ENCODE peak calls at places on chromosome 11, in nine cellular contexts. O is osteocyte; V is stimulated activated CD8-positive, alpha-beta memory T cell treated with anti-CD3 and anti-CD28 coated beads, Interleukin-15, amount 100 ng/mL, for 24 hours; W is CD4-positive, CD25-positive, alpha-beta regulatory T cell; G is COR-L47; F is activated CD4-positive, alpha-beta T cell treated with anti-CD3 and anti-CD28 coated beads for 24 hours; I is HCEC 1CT; N is CD14-positive monocyte; X is coronary artery. H is an unnamed sample.

GRCh38 chr11:3877252-3878035 is 22.0 kb downstream of the STIM1 start:
- DNase-seq in X (no peak), N (no peak), W (no peak), O (no peak), F (no peak), G (no peak), I (no peak), V (no peak), H (no peak)

GRCh38 chr11:15865212-15865987 is 490.9 kb downstream of the SOX6 start:
- DNase-seq in F (no peak), G (no peak), I (no peak), W (no peak), X (peak), N (no peak), O (no peak), V (no peak), H (no peak)

GRCh38 chr11:30561691-30562412 is 24.3 kb downstream of the MPPED2 start:
- DNase-seq in X (no peak), N (no peak), G (no peak), I (no peak), O (no peak), F (no peak), V (no peak), W (no peak), H (no peak)

GRCh38 chr11:2267306-2267861 is 3.0 kb downstream of the ASCL2 start:
- DNase-seq in I (no peak), V (no peak), O (no peak), X (peak), F (no peak), N (no peak), W (no peak), G (no peak), H (peak)

GRCh38 chr11:86497310-86497709 is 122.6 kb downstream of the CCDC81 start:
- DNase-seq in X (no peak), F (no peak), W (no peak), G (no peak), O (no peak), V (no peak), N (no peak), I (no peak), H (no peak)

GRCh38 chr11:102268083-102268984 is 49.0 kb upstream of the BIRC3 start:
- DNase-seq in V (peak), W (peak), O (no peak), G (peak), I (peak), X (peak), N (peak), F (peak), H (peak)

GRCh38 chr11:119791047-119791446 is 62.0 kb upstream of the NECTIN1 start:
- DNase-seq in I (no peak), W (no peak), V (no peak), G (no peak), X (no peak), O (no peak), N (no peak), F (no peak), H (no peak)

GRCh38 chr11:97751405-97751804 is 1269.3 kb upstream of the CNTN5 start:
- DNase-seq in I (no peak), W (no peak), N (no peak), X (no peak), F (no peak), V (no peak), G (peak), O (no peak), H (no peak)

GRCh38 chr11:63829823-63830489 is 9.0 kb upstream of the MARK2 start:
- DNase-seq in X (no peak), I (peak), G (no peak), O (no peak), W (no peak), N (no peak), F (no peak), V (no peak), H (no peak)

GRCh38 chr11:35905901-35906661 is 37.8 kb upstream of the LDLRAD3 start:
- DNase-seq in N (no peak), X (no peak), W (no peak), V (no peak), I (no peak), F (no peak), G (peak), O (no peak), H (peak)